ENCODE peak calls at places on chromosomes 1 and 21, in four cellular contexts. One of them, this sample, is unnamed.

GRCh38 chr1:160437432-160438319 is 37.3 kb downstream of the VANGL2 start:
- DNase-seq in fibroblast of lung: no peak
- DNase-seq in dorsolateral prefrontal cortex: no peak
- DNase-seq in RWPE2: no peak
- DNase-seq in this sample: no peak

GRCh38 chr1:113530021-113530420 is 139.7 kb downstream of the MAGI3 start:
- DNase-seq in dorsolateral prefrontal cortex: no peak
- DNase-seq in RWPE2: no peak
- DNase-seq in fibroblast of lung: no peak
- DNase-seq in this sample: no peak

GRCh38 chr1:164895026-164895907 is 336.3 kb downstream of the PBX1 start:
- DNase-seq in fibroblast of lung: no peak
- DNase-seq in RWPE2: no peak
- DNase-seq in dorsolateral prefrontal cortex: no peak
- DNase-seq in this sample: no peak

GRCh38 chr1:41456847-41457540 is 27.5 kb downstream of the EDN2 start:
- DNase-seq in RWPE2: no peak
- DNase-seq in dorsolateral prefrontal cortex: peak; percentile 15
- DNase-seq in fibroblast of lung: peak; percentile 80
- DNase-seq in this sample: no peak

GRCh38 chr21:44966135-44967081 is 26.6 kb downstream of the SLX9 start:
- DNase-seq in RWPE2: no peak
- DNase-seq in dorsolateral prefrontal cortex: no peak
- DNase-seq in fibroblast of lung: no peak
- DNase-seq in this sample: no peak

GRCh38 chr1:198858026-198858425 is 219.2 kb downstream of the PTPRC start:
- DNase-seq in fibroblast of lung: no peak
- DNase-seq in RWPE2: no peak
- DNase-seq in dorsolateral prefrontal cortex: no peak
- DNase-seq in this sample: no peak

GRCh38 chr1:94039514-94039870 is 81.5 kb downstream of the ABCA4 start:
- DNase-seq in dorsolateral prefrontal cortex: no peak
- DNase-seq in fibroblast of lung: peak; percentile 59
- DNase-seq in RWPE2: no peak
- DNase-seq in this sample: peak; percentile 87

GRCh38 chr1:196723325-196724185 is 51.1 kb upstream of the CFHR3 start:
- DNase-seq in RWPE2: no peak
- DNase-seq in fibroblast of lung: no peak
- DNase-seq in dorsolateral prefrontal cortex: peak; percentile 42
- DNase-seq in this sample: peak; percentile 4

GRCh38 chr1:18100493-18101063 is 7.0 kb upstream of the IGSF21 start:
- DNase-seq in dorsolateral prefrontal cortex: peak; percentile 64
- DNase-seq in RWPE2: no peak
- DNase-seq in fibroblast of lung: peak; percentile 27
- DNase-seq in this sample: peak; percentile 83

GRCh38 chr1:25711555-25712298 is 88.3 kb upstream of the SELENON start:
- DNase-seq in RWPE2: no peak
- DNase-seq in fibroblast of lung: peak; percentile 45
- DNase-seq in dorsolateral prefrontal cortex: no peak
- DNase-seq in this sample: peak; percentile 39

GRCh38 chr1:87369736-87370135 is 41.1 kb downstream of the LMO4 start:
- DNase-seq in fibroblast of lung: no peak
- DNase-seq in RWPE2: no peak
- DNase-seq in dorsolateral prefrontal cortex: no peak
- DNase-seq in this sample: no peak

GRCh38 chr1:221809101-221810029 is 67.5 kb upstream of the DUSP10 start:
- DNase-seq in dorsolateral prefrontal cortex: no peak
- DNase-seq in RWPE2: no peak
- DNase-seq in fibroblast of lung: peak; percentile 77
- DNase-seq in this sample: no peak

GRCh38 chr1:44720281-44720680 is 10.7 kb downstream of the RNU5D-1 start:
- DNase-seq in dorsolateral prefrontal cortex: no peak
- DNase-seq in RWPE2: no peak
- DNase-seq in fibroblast of lung: no peak
- DNase-seq in this sample: no peak

GRCh38 chr1:42170779-42171621 is 6.5 kb upstream of the GUCA2A start:
- DNase-seq in dorsolateral prefrontal cortex: no peak
- DNase-seq in RWPE2: no peak
- DNase-seq in fibroblast of lung: no peak
- DNase-seq in this sample: no peak

GRCh38 chr1:117572546-117572945 is 33.3 kb upstream of the TENT5C start:
- DNase-seq in RWPE2: no peak
- DNase-seq in fibroblast of lung: no peak
- DNase-seq in dorsolateral prefrontal cortex: no peak
- DNase-seq in this sample: no peak

GRCh38 chr1:36134805-36135339 is 9.8 kb upstream of the COL8A2 start:
- DNase-seq in dorsolateral prefrontal cortex: no peak
- DNase-seq in fibroblast of lung: peak; percentile 65
- DNase-seq in RWPE2: peak; percentile 80
- DNase-seq in this sample: peak; percentile 94

GRCh38 chr1:24283326-24284155 is 35.6 kb upstream of the GRHL3 start:
- DNase-seq in RWPE2: peak; percentile 87
- DNase-seq in dorsolateral prefrontal cortex: no peak
- DNase-seq in fibroblast of lung: peak; percentile 87
- DNase-seq in this sample: no peak

GRCh38 chr1:77562596-77563154 is 119.8 kb downstream of the ZZZ3 start:
- DNase-seq in dorsolateral prefrontal cortex: no peak
- DNase-seq in RWPE2: no peak
- DNase-seq in fibroblast of lung: no peak
- DNase-seq in this sample: no peak

GRCh38 chr1:12436345-12436658 is 181.7 kb downstream of the DHRS3 start:
- DNase-seq in fibroblast of lung: peak; percentile 7
- DNase-seq in RWPE2: no peak
- DNase-seq in dorsolateral prefrontal cortex: no peak
- DNase-seq in this sample: no peak

GRCh38 chr1:21911205-21912001 is 25.7 kb downstream of the HSPG2 start:
- DNase-seq in fibroblast of lung: peak; percentile 70
- DNase-seq in RWPE2: peak; percentile 46
- DNase-seq in dorsolateral prefrontal cortex: no peak
- DNase-seq in this sample: peak; percentile 80

GRCh38 chr1:200628223-200628868 is 7.8 kb upstream of the KIF14 start:
- DNase-seq in RWPE2: no peak
- DNase-seq in dorsolateral prefrontal cortex: no peak
- DNase-seq in fibroblast of lung: no peak
- DNase-seq in this sample: no peak

GRCh38 chr21:26297856-26298255 is 127.3 kb upstream of the APP start:
- DNase-seq in RWPE2: no peak
- DNase-seq in fibroblast of lung: no peak
- DNase-seq in dorsolateral prefrontal cortex: no peak
- DNase-seq in this sample: no peak

GRCh38 chr1:154784924-154785531 is 85.1 kb downstream of the KCNN3 start:
- DNase-seq in fibroblast of lung: no peak
- DNase-seq in dorsolateral prefrontal cortex: no peak
- DNase-seq in RWPE2: no peak
- DNase-seq in this sample: peak; percentile 52

DNA sequence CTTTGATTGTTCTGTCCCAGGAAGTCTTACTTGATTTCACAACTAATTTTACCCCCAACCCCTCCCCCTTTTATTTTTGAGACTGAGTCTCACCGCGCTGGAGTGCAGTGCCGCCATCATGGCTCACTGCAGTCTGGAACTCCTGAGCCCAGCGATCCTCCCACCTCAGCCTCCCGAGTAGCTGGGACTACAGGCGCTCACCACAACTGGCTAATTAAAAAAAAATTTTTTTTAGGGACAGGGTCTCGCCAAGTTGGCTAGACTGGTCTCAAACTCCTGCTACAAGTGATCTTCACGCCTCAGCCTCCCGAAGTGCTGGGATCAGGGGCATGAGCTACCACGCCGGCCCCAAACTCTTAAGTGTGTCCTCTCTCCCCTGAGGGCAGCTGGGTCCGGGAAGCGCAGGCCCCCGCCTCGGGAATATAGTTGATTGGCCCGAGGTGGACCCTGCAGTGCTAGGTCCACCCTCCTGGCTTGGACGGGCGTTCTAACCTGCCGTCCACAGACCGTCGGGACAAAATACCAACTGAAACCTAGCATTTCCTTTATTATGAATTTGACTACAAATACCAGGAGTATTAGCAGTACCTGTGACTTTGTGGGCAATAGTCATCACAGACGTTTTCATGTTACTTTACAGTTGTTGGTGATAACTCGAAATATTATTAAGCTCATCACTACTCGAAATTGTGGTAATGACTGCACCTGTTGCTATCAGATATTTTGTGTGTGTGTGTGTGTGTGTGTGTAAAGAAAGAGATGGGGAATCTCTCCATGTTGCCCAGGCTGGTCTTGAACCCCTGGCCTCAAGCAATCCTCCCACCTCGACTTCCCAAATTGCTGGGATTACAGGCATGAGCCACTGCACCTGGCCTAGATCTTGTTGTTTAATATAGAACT is 642 bp upstream of the PARP1 start:
- DNase-seq in RWPE2: no peak
- DNase-seq in fibroblast of lung: no peak
- DNase-seq in dorsolateral prefrontal cortex: no peak
- DNase-seq in this sample: peak; percentile 51
- H3K4me3 ChIP-seq in RWPE2: peak overlapping the region; percentile 76
- H3K4me3 ChIP-seq in fibroblast of lung: no peak overlapping the region
- H3K4me3 ChIP-seq in dorsolateral prefrontal cortex: peak overlapping the region; percentile 85
- H3K4me3 ChIP-seq in this sample: peak overlapping the region; percentile 95

GRCh38 chr1:51188230-51188629 is 47.8 kb upstream of the RNF11 start:
- DNase-seq in RWPE2: no peak
- DNase-seq in fibroblast of lung: no peak
- DNase-seq in dorsolateral prefrontal cortex: no peak
- DNase-seq in this sample: no peak
- H3K4me3 ChIP-seq in RWPE2: no peak overlapping the region
- H3K4me3 ChIP-seq in fibroblast of lung: no peak overlapping the region
- H3K4me3 ChIP-seq in dorsolateral prefrontal cortex: no peak overlapping the region
- H3K4me3 ChIP-seq in this sample: no peak overlapping the region

GRCh38 chr1:181090653-181091126 is 2.2 kb downstream of the IER5 start:
- DNase-seq in dorsolateral prefrontal cortex: no peak
- DNase-seq in RWPE2: no peak
- DNase-seq in fibroblast of lung: peak; percentile 41
- DNase-seq in this sample: no peak

GRCh38 chr1:181089777-181090505 is 1.4 kb downstream of the IER5 start:
- DNase-seq in fibroblast of lung: peak; percentile 63
- DNase-seq in RWPE2: peak; percentile 63
- DNase-seq in dorsolateral prefrontal cortex: peak; percentile 75
- DNase-seq in this sample: peak; percentile 69

GRCh38 chr1:181092883-181093282 is 4.4 kb downstream of the IER5 start:
- DNase-seq in fibroblast of lung: no peak
- DNase-seq in dorsolateral prefrontal cortex: no peak
- DNase-seq in RWPE2: no peak
- DNase-seq in this sample: no peak

GRCh38 chr1:181091322-181092040 is 3.0 kb downstream of the IER5 start:
- DNase-seq in dorsolateral prefrontal cortex: no peak
- DNase-seq in fibroblast of lung: no peak
- DNase-seq in RWPE2: no peak
- DNase-seq in this sample: no peak

GRCh38 chr1:181092056-181092455 is 3.6 kb downstream of the IER5 start:
- DNase-seq in dorsolateral prefrontal cortex: no peak
- DNase-seq in RWPE2: no peak
- DNase-seq in fibroblast of lung: no peak
- DNase-seq in this sample: no peak
- H3K4me3 ChIP-seq in dorsolateral prefrontal cortex: peak overlapping the region; percentile 85
- H3K4me3 ChIP-seq in RWPE2: peak overlapping the region; percentile 75
- H3K4me3 ChIP-seq in fibroblast of lung: peak overlapping the region; percentile 94
- H3K4me3 ChIP-seq in this sample: no peak overlapping the region

GRCh38 chr1:203272633-203273205 is 32.6 kb upstream of the BTG2 start:
- DNase-seq in fibroblast of lung: no peak
- DNase-seq in RWPE2: no peak
- DNase-seq in dorsolateral prefrontal cortex: peak; percentile 42
- DNase-seq in this sample: no peak
- H3K4me3 ChIP-seq in fibroblast of lung: no peak overlapping the region
- H3K4me3 ChIP-seq in RWPE2: no peak overlapping the region
- H3K4me3 ChIP-seq in dorsolateral prefrontal cortex: peak overlapping the region; percentile 40
- H3K4me3 ChIP-seq in this sample: no peak overlapping the region

DNA sequence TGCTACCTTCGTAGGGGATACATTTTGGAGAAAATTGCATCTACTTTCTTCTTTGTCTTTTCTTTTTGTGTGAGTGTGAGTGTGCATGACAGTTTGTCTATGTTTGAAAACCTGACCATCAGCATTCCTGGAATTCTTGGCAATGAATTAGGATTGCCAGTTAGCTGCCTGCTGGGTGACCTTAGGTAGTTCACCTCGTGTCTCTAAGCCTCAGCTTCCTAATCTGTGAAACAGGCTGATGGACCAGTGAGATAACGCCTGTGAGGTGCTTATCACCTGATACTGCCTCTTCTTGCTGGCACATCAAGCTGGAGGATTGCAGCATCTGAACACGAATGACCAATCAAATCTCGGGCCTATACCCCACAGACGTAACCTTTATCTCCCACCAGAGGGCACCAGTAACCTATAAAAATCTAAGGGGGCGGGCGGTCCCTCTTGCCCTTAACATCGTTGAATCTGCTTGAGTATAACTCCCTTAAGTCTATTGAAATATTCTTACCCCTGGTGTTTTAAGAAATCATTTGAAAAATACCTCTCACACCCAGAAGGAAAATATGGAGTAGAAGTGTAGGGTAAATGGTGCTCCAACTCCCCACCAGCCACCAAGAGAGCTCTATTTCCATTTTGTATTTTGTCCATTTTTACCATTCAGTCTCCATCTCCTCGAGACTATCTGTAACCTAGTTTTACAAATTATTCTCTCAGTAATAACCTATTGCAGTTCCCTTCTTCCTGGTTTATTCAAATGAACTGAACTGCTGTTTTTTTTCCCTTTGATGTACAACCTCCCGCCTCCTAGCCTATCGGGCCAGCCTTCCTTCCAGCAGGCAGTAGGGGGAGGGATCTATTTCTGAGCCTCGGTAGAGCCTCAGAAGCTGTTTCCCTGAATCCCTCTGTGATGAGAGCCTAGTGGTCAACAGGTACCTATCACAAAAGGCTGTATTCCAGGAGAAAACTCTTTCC is 49.7 kb downstream of the MDM4 start:
- DNase-seq in RWPE2: no peak
- DNase-seq in dorsolateral prefrontal cortex: peak; percentile 63
- DNase-seq in fibroblast of lung: peak; percentile 66
- DNase-seq in this sample: peak; percentile 85
- H3K4me3 ChIP-seq in RWPE2: no peak overlapping the region
- H3K4me3 ChIP-seq in dorsolateral prefrontal cortex: peak overlapping the region; percentile 29
- H3K4me3 ChIP-seq in fibroblast of lung: no peak overlapping the region
- H3K4me3 ChIP-seq in this sample: no peak overlapping the region

DNA sequence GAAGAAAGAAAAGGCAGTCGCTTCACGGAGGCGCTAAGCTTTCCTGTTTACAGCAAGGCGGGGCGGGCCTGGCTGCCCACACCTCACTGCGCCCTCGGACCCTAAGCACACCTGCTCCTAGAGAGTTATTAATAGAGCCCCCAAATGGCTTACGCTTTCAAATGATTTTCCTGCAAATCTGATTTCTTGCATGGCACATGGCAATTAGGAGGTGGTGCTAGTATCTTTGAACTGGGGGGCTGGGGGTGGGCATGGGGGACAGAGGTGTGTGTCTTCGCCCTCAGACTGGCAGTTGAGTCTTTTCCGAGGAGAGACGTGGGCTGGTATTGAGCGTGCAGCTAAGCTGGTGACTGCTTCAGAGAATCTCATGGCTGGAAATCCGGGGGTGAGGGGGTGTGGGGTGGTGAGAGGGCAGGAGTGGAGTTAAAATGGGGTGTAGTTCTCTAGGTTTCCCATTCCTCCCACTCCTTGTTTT is 1.3 kb downstream of the S1PR1 start:
- DNase-seq in dorsolateral prefrontal cortex: no peak
- DNase-seq in fibroblast of lung: no peak
- DNase-seq in RWPE2: no peak
- DNase-seq in this sample: peak; percentile 39
- H3K4me3 ChIP-seq in dorsolateral prefrontal cortex: peak overlapping the region; percentile 62
- H3K4me3 ChIP-seq in fibroblast of lung: peak overlapping the region; percentile 6
- H3K4me3 ChIP-seq in RWPE2: peak overlapping the region; percentile 42
- H3K4me3 ChIP-seq in this sample: peak overlapping the region; percentile 0

This sample was measured in H7.